ENCODE peak calls at places on chromosomes 12 and 14, in ten cellular contexts. F, X, Q, V, L, U, C, Y, I and M are unnamed samples.
A peak's percentile ranks its signal among the peaks of the same experiment; 100 is the strongest.

GRCh38 chr12:33586576-33586975 is 147.0 kb upstream of the SYT10 start:
- DNase-seq in F (no peak), X (no peak), Q (no peak), V (no peak), L (no peak), U (no peak), C (no peak), Y (no peak), I (no peak), M (no peak)

GRCh38 chr12:92519284-92519683 is 183.5 kb upstream of the PLEKHG7 start:
- DNase-seq in F (peak; percentile 52), X (no peak), Q (no peak), V (no peak), L (no peak), U (no peak), C (no peak), Y (no peak), I (no peak), M (no peak)

GRCh38 chr12:63036974-63037335 is 102.0 kb upstream of the PPM1H start:
- DNase-seq in F (no peak), X (no peak), Q (no peak), V (no peak), L (no peak), U (no peak), C (no peak), Y (no peak), I (no peak), M (no peak)

GRCh38 chr14:90548455-90548854 is 151.6 kb downstream of the CALM1 start:
- DNase-seq in F (no peak), X (no peak), Q (no peak), V (no peak), L (no peak), U (no peak), C (no peak), Y (no peak), I (no peak), M (no peak)

GRCh38 chr12:124075836-124076235 is 102.8 kb downstream of the ZNF664 start:
- DNase-seq in F (no peak), X (no peak), Q (no peak), V (no peak), L (no peak), U (no peak), C (no peak), Y (no peak), I (no peak), M (no peak)

GRCh38 chr12:51534216-51534615 is 56.8 kb upstream of the SCN8A start:
- DNase-seq in F (no peak), X (no peak), Q (no peak), V (no peak), L (no peak), U (no peak), C (no peak), Y (no peak), I (no peak), M (no peak)

GRCh38 chr12:104680070-104680469 is 223.3 kb downstream of the CHST11 start:
- DNase-seq in F (no peak), X (peak; percentile 22), Q (no peak), V (peak; percentile 62), L (no peak), U (no peak), C (no peak), Y (no peak), I (no peak), M (no peak)

GRCh38 chr12:28424965-28425364 is 234.7 kb downstream of the CCDC91 start:
- DNase-seq in F (peak; percentile 59), X (peak; percentile 65), Q (no peak), V (no peak), L (no peak), U (no peak), C (no peak), Y (peak; percentile 28), I (no peak), M (no peak)

GRCh38 chr12:92859650-92860386 is 69.3 kb downstream of the EEA1 start:
- DNase-seq in F (no peak), X (no peak), Q (no peak), V (no peak), L (no peak), U (no peak), C (no peak), Y (no peak), I (no peak), M (no peak)

GRCh38 chr12:109772622-109773321 is 59.1 kb downstream of the FAM222A start:
- DNase-seq in F (no peak), X (no peak), Q (no peak), V (no peak), L (no peak), U (no peak), C (peak; percentile 23), Y (peak; percentile 42), I (no peak), M (no peak)

GRCh38 chr12:78060186-78060585 is 229.5 kb downstream of the NAV3 start:
- DNase-seq in F (peak; percentile 13), X (peak; percentile 88), Q (no peak), V (no peak), L (no peak), U (no peak), C (no peak), Y (no peak), I (no peak), M (no peak)

GRCh38 chr14:29028973-29029582 is 262.5 kb downstream of the FOXG1 start:
- DNase-seq in F (no peak), X (peak; percentile 50), Q (no peak), V (no peak), L (no peak), U (peak; percentile 60), C (no peak), Y (no peak), I (no peak), M (no peak)

GRCh38 chr12:6603095-6603567 is 4.0 kb downstream of the CHD4 start:
- DNase-seq in F (peak; percentile 37), X (peak; percentile 25), Q (no peak), V (peak; percentile 37), L (no peak), U (no peak), C (no peak), Y (no peak), I (no peak), M (peak; percentile 47)

GRCh38 chr12:154058-154457 is 59.9 kb downstream of the SLC6A12 start:
- DNase-seq in F (no peak), X (no peak), Q (no peak), V (no peak), L (no peak), U (no peak), C (no peak), Y (no peak), I (no peak), M (no peak)

GRCh38 chr14:65991124-65991523 is 495.0 kb upstream of the CCDC196 start:
- DNase-seq in F (no peak), X (no peak), Q (no peak), V (no peak), L (no peak), U (no peak), C (no peak), Y (no peak), I (no peak), M (no peak)

GRCh38 chr14:75249958-75250336 is 28.7 kb upstream of the FOS start:
- DNase-seq in F (no peak), X (no peak), Q (no peak), V (peak; percentile 25), L (no peak), U (no peak), C (no peak), Y (no peak), I (no peak), M (no peak)

GRCh38 chr12:64608901-64609542 is 1.3 kb upstream of the RASSF3 start:
- DNase-seq in F (peak; percentile 65), X (peak; percentile 68), Q (no peak), V (peak; percentile 73), L (no peak), U (no peak), C (peak; percentile 13), Y (no peak), I (no peak), M (no peak)

GRCh38 chr14:35883677-35884293 is 57.6 kb downstream of the BRMS1L start:
- DNase-seq in F (no peak), X (peak; percentile 18), Q (no peak), V (peak; percentile 49), L (no peak), U (no peak), C (peak; percentile 28), Y (no peak), I (no peak), M (peak; percentile 35)

GRCh38 chr12:93199831-93200236 is 177.9 kb upstream of the NUDT4 start:
- DNase-seq in F (no peak), X (peak; percentile 56), Q (no peak), V (no peak), L (no peak), U (no peak), C (no peak), Y (no peak), I (no peak), M (no peak)

GRCh38 chr14:79972230-79972629 is 239.1 kb downstream of the DIO2 start:
- DNase-seq in F (no peak), X (peak; percentile 16), Q (no peak), V (no peak), L (no peak), U (no peak), C (no peak), Y (no peak), I (no peak), M (no peak)

GRCh38 chr12:46332260-46332659 is 40.3 kb downstream of the SLC38A2 start:
- DNase-seq in F (no peak), X (peak; percentile 77), Q (no peak), V (no peak), L (no peak), U (no peak), C (no peak), Y (no peak), I (no peak), M (no peak)

GRCh38 chr14:75141967-75142366 is 15.1 kb upstream of the NEK9 start:
- DNase-seq in F (peak; percentile 27), X (peak; percentile 56), Q (no peak), V (peak; percentile 34), L (no peak), U (no peak), C (no peak), Y (no peak), I (no peak), M (no peak)

GRCh38 chr14:104431929-104432541 is 147.5 kb upstream of the C14orf180 start:
- DNase-seq in F (no peak), X (no peak), Q (no peak), V (no peak), L (no peak), U (peak; percentile 21), C (no peak), Y (no peak), I (no peak), M (no peak)

GRCh38 chr12:8780389-8780788 is 42.0 kb upstream of the A2ML1 start:
- DNase-seq in F (peak; percentile 5), X (peak; percentile 44), Q (no peak), V (peak; percentile 33), L (no peak), U (no peak), C (no peak), Y (no peak), I (no peak), M (no peak)

GRCh38 chr12:139585-139984 is 73.0 kb downstream of the IQSEC3 start:
- DNase-seq in F (peak; percentile 5), X (peak; percentile 20), Q (no peak), V (no peak), L (no peak), U (no peak), C (no peak), Y (no peak), I (no peak), M (no peak)

GRCh38 chr12:26746315-26746714 is 86.7 kb downstream of the ITPR2 start:
- DNase-seq in F (peak; percentile 40), X (peak; percentile 84), Q (no peak), V (no peak), L (no peak), U (no peak), C (no peak), Y (no peak), I (no peak), M (peak; percentile 12)

GRCh38 chr14:105864116-105864515 is 337.7 kb downstream of the TMEM121 start:
- DNase-seq in F (no peak), X (no peak), Q (no peak), V (no peak), L (no peak), U (peak; percentile 1), C (no peak), Y (no peak), I (no peak), M (no peak)

GRCh38 chr14:35213869-35214387 is 78.3 kb upstream of the PSMA6 start:
- DNase-seq in F (peak; percentile 67), X (peak; percentile 47), Q (no peak), V (no peak), L (no peak), U (no peak), C (no peak), Y (no peak), I (peak; percentile 12), M (no peak)